ENCODE peak calls at places on chromosomes 1 and 21, in six cellular contexts. P is breast epithelium; V is CD8-positive, alpha-beta T cell; H is CD4-positive, CD25-positive, alpha-beta regulatory T cell; Z is fibroblast of lung; B is RWPE1. A is an unnamed sample.

GRCh38 chr1:195664628-195665027 is 943.6 kb downstream of the KCNT2 start:
- DNase-seq in P (no peak), V (no peak), H (no peak), Z (peak), B (no peak), A (no peak)

GRCh38 chr1:155860939-155861496 is 1.7 kb downstream of the SYT11 start:
- DNase-seq in P (no peak), V (no peak), H (no peak), Z (no peak), B (no peak), A (no peak)

GRCh38 chr1:173050865-173051264 is at the start of gene TNFSF18:
- DNase-seq in P (no peak), V (no peak), H (no peak), Z (peak), B (no peak), A (no peak)

GRCh38 chr1:215181518-215181917 is 99.0 kb downstream of the KCNK2 start:
- DNase-seq in P (no peak), V (no peak), H (no peak), Z (no peak), B (no peak), A (no peak)

GRCh38 chr1:193019442-193020026 is 39.6 kb downstream of the UCHL5 start:
- DNase-seq in P (no peak), V (no peak), H (no peak), Z (peak), B (peak), A (no peak)

GRCh38 chr1:117033149-117033548 is 27.0 kb upstream of the TTF2 start:
- DNase-seq in P (no peak), V (no peak), H (no peak), Z (no peak), B (no peak), A (no peak)

GRCh38 chr1:183403386-183403957 is 14.7 kb downstream of the NMNAT2 start:
- DNase-seq in P (no peak), V (no peak), H (no peak), Z (no peak), B (no peak), A (no peak)

GRCh38 chr1:25232866-25233784 is 823 bp upstream of the SYF2 start:
- DNase-seq in P (peak), V (peak), H (peak), Z (peak), B (peak), A (peak)

GRCh38 chr1:15332525-15332924 is 77.2 kb upstream of the EFHD2 start:
- DNase-seq in P (no peak), V (no peak), H (no peak), Z (no peak), B (no peak), A (no peak)

GRCh38 chr1:209513226-209513625 is 70.3 kb upstream of the CAMK1G start:
- DNase-seq in P (no peak), V (no peak), H (no peak), Z (peak), B (peak), A (no peak)

GRCh38 chr1:245107776-245108114 is 47.0 kb upstream of the KIF26B start:
- DNase-seq in P (no peak), V (no peak), H (no peak), Z (no peak), B (no peak), A (no peak)

GRCh38 chr1:79082233-79082632 is 75.7 kb upstream of the ADGRL4 start:
- DNase-seq in P (no peak), V (no peak), H (no peak), Z (no peak), B (no peak), A (no peak)

GRCh38 chr1:112460672-112461071 is 48.1 kb upstream of the WNT2B start:
- DNase-seq in P (no peak), V (no peak), H (no peak), Z (peak), B (no peak), A (no peak)

GRCh38 chr1:171185064-171185463 is at the start of gene FMO2:
- DNase-seq in P (peak), V (no peak), H (no peak), Z (no peak), B (no peak), A (no peak)

GRCh38 chr1:11473635-11474034 is 5.3 kb upstream of the DISP3 start:
- DNase-seq in P (no peak), V (no peak), H (no peak), Z (peak), B (peak), A (no peak)

GRCh38 chr1:28565040-28565439 is 12.2 kb downstream of the TRNAU1AP start:
- DNase-seq in P (no peak), V (no peak), H (no peak), Z (no peak), B (no peak), A (no peak)

GRCh38 chr1:93029317-93029716 is 49.8 kb upstream of the MTF2 start:
- DNase-seq in P (no peak), V (no peak), H (no peak), Z (no peak), B (no peak), A (no peak)
- H3K27ac ChIP-seq in P (no peak), V (no peak), H (no peak), Z (no peak), B (no peak), A (no peak)

GRCh38 chr21:45095505-45095904 is 21.1 kb downstream of the ADARB1 start:
- DNase-seq in P (no peak), V (no peak), H (no peak), Z (no peak), B (no peak), A (no peak)
- H3K27ac ChIP-seq in P (no peak), V (no peak), H (no peak), Z (no peak), B (peak), A (no peak)

GRCh38 chr1:31567956-31568570 is 8.3 kb upstream of the TINAGL1 start:
- DNase-seq in P (peak), V (no peak), H (no peak), Z (peak), B (no peak), A (no peak)
- H3K27ac ChIP-seq in P (no peak), V (no peak), H (no peak), Z (no peak), B (no peak), A (no peak)

DNA sequence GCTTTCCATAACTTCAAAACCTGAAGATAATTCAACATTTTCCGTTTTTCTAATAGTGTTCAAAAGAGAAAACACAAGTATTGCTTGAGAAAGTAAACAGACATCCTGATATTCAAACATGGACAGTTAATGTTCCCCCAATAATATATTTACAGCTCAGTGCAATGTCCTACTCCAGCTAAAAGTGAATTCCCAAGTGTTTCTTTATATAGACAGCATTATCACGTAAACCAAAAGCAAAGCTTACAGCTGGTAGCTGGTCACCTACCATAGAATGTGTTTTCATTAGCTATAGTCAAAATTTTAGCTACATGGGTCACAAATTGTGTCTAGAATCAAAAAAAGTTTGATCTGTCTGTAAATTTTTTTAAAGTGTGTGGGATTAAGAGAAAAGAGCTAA is 34.9 kb downstream of the WLS start:
- DNase-seq in P (no peak), V (no peak), H (no peak), Z (no peak), B (no peak), A (no peak)
- H3K27ac ChIP-seq in P (peak), V (no peak), H (no peak), Z (peak), B (no peak), A (no peak)

DNA sequence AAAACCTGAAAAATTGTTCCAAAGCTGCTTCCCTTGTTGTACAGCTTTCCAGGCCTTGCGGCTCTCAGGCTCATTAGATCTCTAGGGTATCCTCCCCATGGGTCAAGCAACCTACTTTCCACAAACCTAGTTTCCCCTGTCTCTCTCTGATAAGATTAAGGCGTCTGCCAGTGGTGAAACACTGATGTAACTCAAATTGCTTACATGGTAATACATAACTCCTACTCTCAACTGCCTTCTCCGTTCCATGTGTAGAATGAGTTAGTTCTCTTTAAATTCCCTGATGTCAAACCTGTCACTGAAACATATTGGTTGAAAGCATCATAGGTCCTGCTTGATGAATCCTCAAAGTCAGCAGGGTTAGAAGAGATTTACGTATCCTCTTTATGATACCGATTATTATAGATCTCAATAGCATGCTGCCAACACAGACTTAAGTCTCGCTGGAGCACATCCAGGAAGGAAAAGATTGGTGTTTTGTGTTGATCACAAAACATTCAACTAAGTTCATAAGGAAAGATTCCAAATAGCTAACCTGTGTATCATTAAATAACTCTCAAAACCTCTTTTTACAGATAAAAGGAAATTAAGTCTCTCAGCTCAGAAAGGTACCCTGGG is 10.6 kb downstream of the PPP1R15B start:
- DNase-seq in P (no peak), V (no peak), H (no peak), Z (no peak), B (no peak), A (no peak)
- H3K27ac ChIP-seq in P (no peak), V (no peak), H (peak), Z (no peak), B (no peak), A (no peak)

GRCh38 chr1:205590777-205591513 is 40.9 kb downstream of the ELK4 start:
- DNase-seq in P (no peak), V (no peak), H (no peak), Z (no peak), B (no peak), A (no peak)
- H3K27ac ChIP-seq in P (peak), V (no peak), H (no peak), Z (no peak), B (peak), A (no peak)

GRCh38 chr1:20321573-20321972 is 30.9 kb downstream of the VWA5B1 start:
- DNase-seq in P (no peak), V (no peak), H (no peak), Z (no peak), B (no peak), A (no peak)
- H3K27ac ChIP-seq in P (no peak), V (no peak), H (peak), Z (no peak), B (no peak), A (no peak)